ENCODE peak calls at places on chromosome 16, in eight cellular contexts. C is left lung; E is gastrocnemius medialis; U is naive thymus-derived CD4-positive, alpha-beta T cell; F is endothelial cell of umbilical vein; L is breast epithelium; J is CD8-positive, alpha-beta memory T cell; Z is AG09309. N is an unnamed sample.

GRCh38 chr16:20675488-20676267 is 21.8 kb downstream of the ACSM1 start:
- DNase-seq in C (no peak), E (no peak), U (peak), F (peak), L (no peak), J (peak), Z (no peak), N (no peak)

GRCh38 chr16:19424478-19424877 is 6.8 kb downstream of the TMC5 start:
- DNase-seq in C (no peak), E (no peak), U (no peak), F (no peak), L (no peak), J (no peak), Z (no peak), N (no peak)

GRCh38 chr16:84854759-84855158 is 35.0 kb downstream of the CRISPLD2 start:
- DNase-seq in C (no peak), E (no peak), U (no peak), F (no peak), L (no peak), J (no peak), Z (peak), N (no peak)

GRCh38 chr16:86024210-86024609 is 125.2 kb downstream of the IRF8 start:
- DNase-seq in C (no peak), E (no peak), U (no peak), F (no peak), L (no peak), J (no peak), Z (no peak), N (no peak)

GRCh38 chr16:3013998-3014690 is 1.4 kb downstream of the CLDN9 start:
- DNase-seq in C (no peak), E (no peak), U (no peak), F (no peak), L (no peak), J (no peak), Z (no peak), N (no peak)

GRCh38 chr16:86563489-86564345 is 2.9 kb upstream of the FOXC2 start:
- DNase-seq in C (peak), E (peak), U (peak), F (peak), L (peak), J (peak), Z (no peak), N (peak)

GRCh38 chr16:66542396-66542795 is 7.5 kb downstream of the TK2 start:
- DNase-seq in C (no peak), E (no peak), U (no peak), F (no peak), L (no peak), J (no peak), Z (no peak), N (no peak)

GRCh38 chr16:86330906-86331305 is 179.4 kb upstream of the FOXF1 start:
- DNase-seq in C (no peak), E (no peak), U (no peak), F (no peak), L (no peak), J (no peak), Z (no peak), N (no peak)

GRCh38 chr16:525520-526180 is 1.9 kb upstream of the CAPN15 start:
- DNase-seq in C (no peak), E (no peak), U (no peak), F (peak), L (no peak), J (peak), Z (peak), N (peak)

GRCh38 chr16:83946154-83946780 is 6.8 kb upstream of the OSGIN1 start:
- DNase-seq in C (peak), E (no peak), U (no peak), F (no peak), L (no peak), J (no peak), Z (no peak), N (no peak)

GRCh38 chr16:87778830-87779579 is 13.2 kb upstream of the KLHDC4 start:
- DNase-seq in C (peak), E (peak), U (peak), F (peak), L (peak), J (peak), Z (peak), N (peak)

GRCh38 chr16:87784812-87785211 is 19.0 kb upstream of the KLHDC4 start:
- DNase-seq in C (no peak), E (no peak), U (no peak), F (no peak), L (no peak), J (no peak), Z (no peak), N (no peak)

GRCh38 chr16:87778476-87778829 is 12.7 kb upstream of the KLHDC4 start:
- DNase-seq in C (no peak), E (no peak), U (no peak), F (no peak), L (no peak), J (no peak), Z (no peak), N (no peak)

GRCh38 chr16:87780385-87780989 is 14.7 kb upstream of the KLHDC4 start:
- DNase-seq in C (no peak), E (no peak), U (no peak), F (peak), L (no peak), J (peak), Z (no peak), N (peak)
- H3K4me3 ChIP-seq in C (no peak), E (no peak), U (no peak), F (no peak), L (no peak), J (no peak), Z (no peak), N (peak)

GRCh38 chr16:30533146-30533522 is 1.5 kb downstream of the ZNF747 start:
- DNase-seq in C (peak), E (peak), U (no peak), F (no peak), L (no peak), J (no peak), Z (no peak), N (no peak)
- H3K4me3 ChIP-seq in C (peak), E (peak), U (no peak), F (no peak), L (peak), J (no peak), Z (no peak), N (peak)

DNA sequence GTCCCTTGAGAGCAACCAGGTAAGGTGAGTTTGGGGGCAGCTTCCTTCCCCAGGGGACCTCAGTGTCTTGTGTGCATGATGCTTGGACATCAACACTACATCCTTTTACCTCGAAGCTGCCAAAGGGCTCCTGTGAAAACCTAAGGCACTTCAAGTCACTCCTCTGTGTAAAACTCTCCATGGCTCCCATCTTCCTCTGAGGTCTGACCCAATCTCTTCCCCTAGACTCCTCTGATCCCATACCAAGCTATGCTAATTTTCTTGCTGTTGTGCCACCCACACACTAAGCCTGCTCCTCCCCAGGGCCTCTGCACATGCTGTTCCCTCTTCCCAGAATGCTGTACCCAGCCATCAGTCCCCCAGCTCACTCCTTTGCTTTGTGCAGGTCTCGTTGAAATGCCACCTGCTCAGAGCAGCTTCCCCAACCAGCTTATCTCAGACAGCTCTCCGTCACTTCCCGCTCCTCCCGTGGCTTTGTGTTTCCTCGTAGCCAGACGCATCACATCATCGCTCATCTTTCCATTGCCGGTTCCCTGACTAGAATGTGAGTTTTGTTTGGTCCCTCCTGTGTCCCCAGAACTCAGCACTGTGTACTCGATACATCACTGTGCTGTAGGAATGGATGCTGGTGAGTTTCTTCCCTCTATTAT is 78.4 kb downstream of the CNGB1 start:
- DNase-seq in C (peak), E (no peak), U (no peak), F (no peak), L (no peak), J (no peak), Z (no peak), N (no peak)
- H3K4me3 ChIP-seq in C (peak), E (no peak), U (no peak), F (no peak), L (no peak), J (no peak), Z (no peak), N (no peak)

DNA sequence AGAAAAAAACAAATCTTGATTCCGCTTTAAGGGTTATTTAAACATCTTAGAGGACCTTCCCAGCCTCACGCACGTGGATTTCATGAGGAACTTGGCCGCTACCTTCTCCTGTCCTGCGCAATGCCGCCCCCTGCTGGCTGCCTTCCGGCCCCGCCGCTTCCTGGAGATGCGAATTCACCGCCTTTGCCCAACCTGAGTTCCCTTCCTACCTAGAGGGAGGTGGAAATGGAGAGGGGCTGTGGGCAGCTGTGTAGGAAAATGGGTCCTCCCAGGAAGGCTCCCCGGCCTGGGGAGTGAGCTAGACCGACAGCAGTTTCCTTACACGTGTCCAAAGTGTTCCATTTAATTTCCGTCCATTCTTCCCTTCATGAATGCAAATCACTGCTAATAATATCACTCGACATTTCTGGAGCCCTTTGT is 1.0 kb upstream of the ABCC12 start:
- DNase-seq in C (peak), E (peak), U (peak), F (peak), L (peak), J (peak), Z (peak), N (peak)
- H3K4me3 ChIP-seq in C (peak), E (no peak), U (no peak), F (no peak), L (no peak), J (no peak), Z (no peak), N (no peak)